ENCODE peak calls at places on chromosomes 12 and 14, in five cellular contexts. N, D, J, G and Q are unnamed samples.

GRCh38 chr14:62079035-62079434 is 316.8 kb downstream of the SNAPC1 start:
- DNase-seq in N (no peak), J (no peak), D (no peak), G (peak), Q (no peak)

GRCh38 chr12:3432176-3432742 is 58.7 kb upstream of the PRMT8 start:
- DNase-seq in D (no peak), G (no peak), N (no peak), J (no peak), Q (no peak)

GRCh38 chr14:104680806-104681688 is 8.4 kb upstream of the INF2 start:
- DNase-seq in N (no peak), D (no peak), J (no peak), G (peak), Q (no peak)

GRCh38 chr12:98179151-98179550 is 336.2 kb upstream of the TMPO start:
- DNase-seq in J (no peak), G (no peak), D (no peak), N (no peak), Q (no peak)

GRCh38 chr14:45201908-45202307 is 51.1 kb downstream of the MIS18BP1 start:
- DNase-seq in J (no peak), N (peak), D (no peak), G (peak), Q (peak)

GRCh38 chr12:132907216-132907615 is 19.8 kb upstream of the CHFR start:
- DNase-seq in J (no peak), N (no peak), G (no peak), D (no peak), Q (no peak)

GRCh38 chr12:62840311-62840710 is 94.6 kb downstream of the PPM1H start:
- DNase-seq in G (no peak), D (no peak), N (no peak), J (no peak), Q (no peak)

GRCh38 chr14:101781240-101782061 is 19.9 kb downstream of the PPP2R5C start:
- DNase-seq in G (peak), N (peak), D (peak), J (no peak), Q (peak)

GRCh38 chr14:104967414-104968152 is 10.6 kb downstream of the AHNAK2 start:
- DNase-seq in D (peak), G (no peak), N (no peak), J (peak), Q (peak)

GRCh38 chr12:114403690-114404450 is 2.1 kb downstream of the TBX5 start:
- DNase-seq in J (no peak), N (no peak), G (no peak), D (no peak), Q (no peak)

GRCh38 chr12:114404451-114405198 is 1.3 kb downstream of the TBX5 start:
- DNase-seq in G (no peak), J (no peak), D (no peak), N (no peak), Q (no peak)

GRCh38 chr12:114401346-114402320 is 4.3 kb downstream of the TBX5 start:
- DNase-seq in D (no peak), N (no peak), G (no peak), J (no peak), Q (no peak)

GRCh38 chr12:114405199-114405448 is 820 bp downstream of the TBX5 start:
- DNase-seq in N (no peak), J (no peak), D (no peak), G (no peak), Q (no peak)

GRCh38 chr12:114403044-114403689 is 2.8 kb downstream of the TBX5 start:
- DNase-seq in J (no peak), N (no peak), D (peak), G (no peak), Q (peak)
- TF ChIP-seq CTCF in J (peak), N (no peak), D (peak), G (no peak), Q (peak)

GRCh38 chr14:94042433-94043091 is 16.4 kb downstream of the OTUB2 start:
- DNase-seq in D (no peak), J (no peak), N (no peak), G (no peak), Q (no peak)

GRCh38 chr14:94040247-94040646 is 14.1 kb downstream of the OTUB2 start:
- DNase-seq in G (no peak), J (no peak), N (no peak), D (no peak), Q (no peak)

GRCh38 chr14:94040796-94041195 is 14.7 kb downstream of the OTUB2 start:
- DNase-seq in G (no peak), J (no peak), N (no peak), D (no peak), Q (no peak)

GRCh38 chr14:94043111-94043755 is 17.1 kb downstream of the OTUB2 start:
- DNase-seq in D (no peak), G (no peak), J (no peak), N (no peak), Q (no peak)

DNA sequence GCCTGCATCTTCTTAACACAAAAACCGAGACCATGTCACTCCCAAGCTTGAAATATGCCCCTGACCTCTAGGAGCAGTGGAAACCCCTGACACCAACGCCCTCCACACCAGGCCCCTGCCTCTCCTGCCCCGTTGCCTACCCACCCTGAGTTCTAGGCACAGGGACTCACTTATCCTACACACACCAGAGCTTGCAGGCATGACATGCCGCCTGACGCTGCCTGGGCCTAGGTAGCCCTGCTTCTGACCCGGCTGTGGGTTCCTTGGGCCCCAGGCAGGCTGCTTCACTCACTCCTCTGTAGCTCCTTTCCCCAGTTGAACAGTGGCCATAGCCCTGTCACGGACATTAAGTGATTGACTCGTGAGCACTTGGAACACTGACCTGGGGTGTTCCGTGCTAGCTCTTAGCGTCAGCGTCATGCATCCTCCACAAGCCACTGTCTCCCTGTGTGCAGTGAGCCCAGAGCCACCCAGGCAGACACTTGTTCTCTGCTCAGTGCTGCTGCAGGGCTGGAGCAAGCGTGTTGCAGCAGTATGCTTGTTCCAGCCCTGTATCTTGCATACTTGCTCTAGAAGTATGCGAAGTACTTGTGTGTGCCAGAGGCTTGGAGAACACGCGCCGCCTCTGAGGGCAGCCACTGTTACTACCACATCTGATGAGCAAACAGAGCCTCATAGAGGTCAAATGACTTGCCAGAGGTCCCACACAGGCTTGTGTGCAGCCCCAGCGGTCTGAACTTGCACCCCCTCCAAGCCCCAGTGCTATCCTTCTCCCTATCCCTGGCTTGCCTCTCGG is 15.6 kb downstream of the OTUB2 start:
- DNase-seq in D (no peak), J (no peak), N (no peak), G (no peak), Q (no peak)
- TF ChIP-seq CTCF in D (no peak), J (no peak), N (no peak), G (no peak), Q (no peak)

GRCh38 chr14:21057803-21058675 is at the start of gene RNASE8:
- DNase-seq in J (no peak), N (no peak), G (no peak), D (no peak), Q (no peak)
- TF ChIP-seq CTCF in J (no peak), N (no peak), G (no peak), D (no peak), Q (no peak)

GRCh38 chr12:94994312-94994711 is 9.2 kb downstream of the NDUFA12 start:
- DNase-seq in N (no peak), G (no peak), D (no peak), J (no peak), Q (no peak)
- TF ChIP-seq CTCF in N (no peak), G (no peak), D (no peak), J (no peak), Q (no peak)

GRCh38 chr14:54653764-54654469 is 87.0 kb downstream of the SAMD4A start:
- DNase-seq in N (no peak), J (no peak), G (no peak), D (peak), Q (peak)
- TF ChIP-seq CTCF in N (no peak), J (no peak), G (no peak), D (no peak), Q (no peak)

GRCh38 chr12:7666595-7666994 is 887 bp upstream of the APOBEC1 start:
- DNase-seq in D (no peak), J (no peak), G (no peak), N (no peak), Q (no peak)

GRCh38 chr12:7661741-7662140 is 4.0 kb downstream of the APOBEC1 start:
- DNase-seq in J (no peak), D (no peak), G (peak), N (no peak), Q (no peak)

DNA sequence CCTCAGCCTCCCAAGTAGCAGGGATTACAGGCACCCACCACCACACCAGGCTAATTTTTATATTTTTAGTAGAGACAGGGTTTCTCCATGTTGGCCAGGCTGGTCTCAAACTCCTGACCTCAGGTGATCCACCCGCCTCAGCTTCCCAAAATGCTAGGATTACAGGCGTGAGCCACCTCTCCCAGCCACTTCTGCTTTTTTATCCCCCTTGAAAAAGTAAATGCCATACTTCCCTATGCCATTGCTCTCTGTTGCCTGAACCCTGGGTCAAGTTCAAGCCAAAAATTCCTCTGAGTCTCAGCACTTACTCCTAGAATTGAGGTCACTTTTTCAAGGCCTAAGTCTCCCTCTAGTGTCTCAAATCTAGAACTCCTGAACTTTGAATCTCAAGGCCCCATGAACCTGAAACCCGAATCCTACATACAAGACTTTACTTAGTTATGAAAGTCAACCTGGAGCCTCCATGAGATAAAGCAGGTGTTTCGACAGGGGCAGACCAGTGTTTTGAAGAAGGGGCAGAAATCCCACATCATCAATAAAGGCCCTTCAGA is 1.4 kb upstream of the APOBEC1 start:
- DNase-seq in J (no peak), G (peak), D (no peak), N (no peak), Q (no peak)
- TF ChIP-seq CTCF in J (no peak), G (peak), D (peak), N (no peak), Q (peak)